ENCODE peak calls at places on chromosomes 4 and X, in ten cellular contexts. W is RWPE2; L is breast epithelium; Q is dorsolateral prefrontal cortex; C is left lung; I is vagina; Y is cardiac muscle cell; R is PC-3; N is CD4-positive, alpha-beta T cell; X is spleen. J is an unnamed sample.

GRCh38 chr4:81580346-81581013 is 108.8 kb upstream of the RASGEF1B start:
- DNase-seq in W (no peak), L (no peak), Q (no peak), C (peak), I (no peak), Y (no peak), R (no peak), N (no peak), X (peak), J (no peak)

GRCh38 chr4:146134761-146135160 is 40.8 kb upstream of the LSM6 start:
- DNase-seq in W (no peak), L (peak), Q (no peak), C (no peak), I (no peak), Y (peak), R (no peak), N (no peak), X (no peak), J (peak)

GRCh38 chr4:85952982-85953650 is 406.7 kb downstream of the MAPK10 start:
- DNase-seq in W (no peak), L (no peak), Q (no peak), C (no peak), I (no peak), Y (no peak), R (no peak), N (no peak), X (no peak), J (no peak)

GRCh38 chr4:112522389-112522788 is 6.4 kb upstream of the NEUROG2 start:
- DNase-seq in W (no peak), L (no peak), Q (no peak), C (no peak), I (no peak), Y (no peak), R (no peak), N (no peak), X (no peak), J (no peak)

GRCh38 chr4:14035076-14035475 is 407.6 kb upstream of the BOD1L1 start:
- DNase-seq in W (no peak), L (no peak), Q (no peak), C (no peak), I (no peak), Y (no peak), R (no peak), N (no peak), X (no peak), J (no peak)

GRCh38 chr4:40856836-40857362 is 107.1 kb downstream of the NSUN7 start:
- DNase-seq in W (no peak), L (peak), Q (peak), C (peak), I (no peak), Y (peak), R (peak), N (peak), X (peak), J (peak)

GRCh38 chr4:19776021-19776459 is 475.7 kb upstream of the SLIT2 start:
- DNase-seq in W (peak), L (no peak), Q (no peak), C (no peak), I (no peak), Y (peak), R (peak), N (no peak), X (no peak), J (peak)

GRCh38 chr4:128357286-128357685 is 69.7 kb upstream of the PGRMC2 start:
- DNase-seq in W (no peak), L (no peak), Q (no peak), C (no peak), I (no peak), Y (no peak), R (no peak), N (no peak), X (no peak), J (no peak)

GRCh38 chr4:40842318-40842717 is 92.6 kb downstream of the NSUN7 start:
- DNase-seq in W (no peak), L (no peak), Q (no peak), C (no peak), I (no peak), Y (no peak), R (no peak), N (no peak), X (no peak), J (no peak)

GRCh38 chrX:108020631-108021030 is 24.2 kb upstream of the VSIG1 start:
- DNase-seq in W (no peak), L (no peak), Q (no peak), C (no peak), I (no peak), Y (peak), R (peak), N (no peak), X (no peak), J (peak)

GRCh38 chr4:40693946-40694345 is 55.8 kb upstream of the NSUN7 start:
- DNase-seq in W (no peak), L (no peak), Q (no peak), C (no peak), I (no peak), Y (no peak), R (no peak), N (no peak), X (no peak), J (no peak)

GRCh38 chr4:122803788-122804208 is 22.8 kb upstream of the FGF2 start:
- DNase-seq in W (no peak), L (no peak), Q (no peak), C (no peak), I (no peak), Y (peak), R (no peak), N (no peak), X (no peak), J (no peak)

GRCh38 chr4:73883306-73883705 is 14.1 kb downstream of the CXCL1 start:
- DNase-seq in W (no peak), L (no peak), Q (no peak), C (no peak), I (no peak), Y (peak), R (peak), N (no peak), X (no peak), J (no peak)

GRCh38 chrX:117744958-117745357 is 371.7 kb downstream of the KLHL13 start:
- DNase-seq in W (no peak), L (no peak), Q (no peak), C (no peak), I (no peak), Y (no peak), R (no peak), N (no peak), X (no peak), J (no peak)

GRCh38 chrX:28920141-28920540 is 332.9 kb downstream of the IL1RAPL1 start:
- DNase-seq in W (no peak), L (no peak), Q (no peak), C (no peak), I (no peak), Y (no peak), R (no peak), N (no peak), X (no peak), J (no peak)

GRCh38 chr4:107862658-107863057 is 37.9 kb downstream of the SGMS2 start:
- DNase-seq in W (peak), L (no peak), Q (no peak), C (no peak), I (no peak), Y (peak), R (peak), N (no peak), X (no peak), J (peak)

GRCh38 chrX:37765507-37765906 is 14.4 kb upstream of the CYBB start:
- DNase-seq in W (no peak), L (no peak), Q (no peak), C (no peak), I (no peak), Y (no peak), R (no peak), N (no peak), X (no peak), J (no peak)

GRCh38 chr4:186587416-186588018 is 32.1 kb upstream of the MTNR1A start:
- DNase-seq in W (no peak), L (no peak), Q (peak), C (no peak), I (peak), Y (peak), R (peak), N (peak), X (no peak), J (peak)

GRCh38 chr4:55312491-55313101 is 33.4 kb upstream of the SRD5A3 start:
- DNase-seq in W (no peak), L (no peak), Q (no peak), C (no peak), I (no peak), Y (peak), R (peak), N (peak), X (no peak), J (no peak)

GRCh38 chr4:2818351-2818939 is 25.2 kb upstream of the ADD1 start:
- DNase-seq in W (no peak), L (no peak), Q (no peak), C (peak), I (no peak), Y (no peak), R (no peak), N (no peak), X (no peak), J (no peak)

GRCh38 chr4:109472343-109472761 is 38.7 kb downstream of the SEC24B start:
- DNase-seq in W (no peak), L (no peak), Q (no peak), C (no peak), I (no peak), Y (peak), R (peak), N (no peak), X (no peak), J (peak)

GRCh38 chr4:21656832-21657231 is 291.7 kb downstream of the KCNIP4 start:
- DNase-seq in W (no peak), L (no peak), Q (no peak), C (no peak), I (no peak), Y (peak), R (peak), N (no peak), X (no peak), J (peak)

GRCh38 chr4:45985038-45985437 is 138.8 kb downstream of the GABRG1 start:
- DNase-seq in W (no peak), L (no peak), Q (no peak), C (no peak), I (no peak), Y (no peak), R (no peak), N (no peak), X (no peak), J (no peak)

GRCh38 chr4:156633846-156634245 is 337.8 kb downstream of the PDGFC start:
- DNase-seq in W (no peak), L (no peak), Q (no peak), C (no peak), I (no peak), Y (no peak), R (no peak), N (no peak), X (no peak), J (no peak)

GRCh38 chrX:105636667-105637066 is 185.7 kb upstream of the NRK start:
- DNase-seq in W (no peak), L (no peak), Q (no peak), C (no peak), I (no peak), Y (no peak), R (peak), N (no peak), X (no peak), J (no peak)

GRCh38 chr4:80495847-80496246 is 160.3 kb downstream of the CFAP299 start:
- DNase-seq in W (no peak), L (no peak), Q (no peak), C (no peak), I (no peak), Y (no peak), R (no peak), N (no peak), X (no peak), J (no peak)
- H3K27ac ChIP-seq in W (no peak), L (no peak), Q (no peak), C (no peak), I (no peak), Y (no peak), R (no peak), N (no peak), X (no peak), J (no peak)

GRCh38 chr4:6474053-6474568 is 1.7 kb upstream of the PPP2R2C start:
- DNase-seq in W (no peak), L (peak), Q (no peak), C (no peak), I (peak), Y (no peak), R (no peak), N (no peak), X (peak), J (no peak)
- TF ChIP-seq CTCF in W (peak), L (no peak), Q (peak), C (no peak), I (no peak), Y (peak), R (peak), N (no peak), X (no peak), J (no peak)

GRCh38 chr4:182083681-182084410 is 159.4 kb upstream of the TENM3 start:
- DNase-seq in W (no peak), L (no peak), Q (no peak), C (no peak), I (no peak), Y (no peak), R (no peak), N (no peak), X (no peak), J (no peak)
- H3K27ac ChIP-seq in W (no peak), L (no peak), Q (no peak), C (no peak), I (no peak), Y (no peak), R (no peak), N (no peak), X (no peak), J (no peak)

DNA sequence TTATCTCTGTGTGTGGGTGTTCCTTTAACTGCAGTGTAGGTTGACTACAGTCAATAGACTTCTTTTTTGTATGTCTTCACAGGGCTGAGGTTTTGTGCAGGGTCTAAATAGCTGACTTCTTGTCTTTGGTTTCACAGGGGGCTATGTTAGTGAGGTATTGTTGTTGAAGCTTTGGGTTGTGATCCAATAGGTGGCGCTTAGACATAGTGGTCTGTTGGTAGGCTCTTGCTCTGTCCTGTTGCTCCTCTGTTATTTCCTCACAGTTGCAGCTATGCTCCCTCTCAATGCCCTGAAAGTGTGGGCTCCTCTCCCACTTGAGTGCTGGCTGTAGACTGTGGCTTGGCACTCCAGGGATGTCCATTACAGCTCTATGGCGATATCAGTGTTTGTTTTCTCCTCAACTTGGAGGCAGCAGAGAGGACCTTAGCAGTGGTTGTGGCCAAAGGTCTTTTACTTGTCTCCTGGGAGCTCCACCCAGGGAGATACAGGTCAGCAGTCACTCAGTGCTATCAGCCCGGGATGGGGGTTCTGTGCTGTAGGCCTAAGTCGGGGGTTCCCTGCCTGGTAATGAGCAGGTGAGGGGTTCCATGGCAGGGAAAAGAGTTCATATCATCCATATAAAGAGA is 14.0 kb downstream of the POF1B start:
- DNase-seq in W (no peak), L (no peak), Q (no peak), C (no peak), I (no peak), Y (no peak), R (no peak), N (no peak), X (peak), J (no peak)
- TF ChIP-seq CTCF in W (no peak), L (no peak), Q (no peak), C (no peak), I (no peak), Y (no peak), R (no peak), N (no peak), X (no peak), J (no peak)

GRCh38 chr4:99008051-99008450 is 12.5 kb downstream of the METAP1 start:
- DNase-seq in W (no peak), L (no peak), Q (no peak), C (no peak), I (no peak), Y (no peak), R (no peak), N (no peak), X (no peak), J (peak)

GRCh38 chr4:99013402-99013843 is 17.9 kb downstream of the METAP1 start:
- DNase-seq in W (no peak), L (no peak), Q (no peak), C (no peak), I (no peak), Y (peak), R (no peak), N (no peak), X (no peak), J (no peak)

GRCh38 chr4:99011910-99012309 is 16.4 kb downstream of the METAP1 start:
- DNase-seq in W (no peak), L (no peak), Q (no peak), C (no peak), I (no peak), Y (no peak), R (no peak), N (no peak), X (no peak), J (no peak)

GRCh38 chr4:99013884-99014523 is 18.5 kb downstream of the METAP1 start:
- DNase-seq in W (no peak), L (no peak), Q (no peak), C (no peak), I (no peak), Y (no peak), R (no peak), N (no peak), X (no peak), J (no peak)
- H3K27ac ChIP-seq in W (no peak), L (no peak), Q (no peak), C (no peak), I (no peak), Y (peak), R (no peak), N (no peak), X (no peak), J (no peak)

GRCh38 chr4:115873048-115873447 is 759.6 kb upstream of the NDST4 start:
- DNase-seq in W (no peak), L (no peak), Q (no peak), C (no peak), I (no peak), Y (no peak), R (no peak), N (no peak), X (peak), J (no peak)
- TF ChIP-seq CTCF in W (peak), L (no peak), Q (no peak), C (no peak), I (no peak), Y (no peak), R (peak), N (no peak), X (no peak), J (no peak)